ENCODE peak calls at places on chromosomes 1 and 21, in five cellular contexts. X, L, E, J and M are unnamed samples.

GRCh38 chr1:197911172-197911856 is 5.9 kb upstream of the LHX9 start:
- DNase-seq in X (no peak), E (no peak), L (no peak), J (no peak), M (no peak)

GRCh38 chr1:6601049-6601864 is 1.4 kb downstream of the KLHL21 start:
- DNase-seq in X (peak; percentile 73), J (peak; percentile 94), E (peak; percentile 82), L (peak; percentile 65), M (peak; percentile 74)

GRCh38 chr1:983736-984475 is 2.0 kb upstream of the PERM1 start:
- DNase-seq in J (peak; percentile 84), E (peak; percentile 55), X (no peak), L (peak; percentile 60), M (no peak)

GRCh38 chr1:226984521-226985238 is 44.6 kb downstream of the COQ8A start:
- DNase-seq in E (no peak), J (no peak), L (no peak), X (no peak), M (no peak)

GRCh38 chr21:43893536-43894205 is 28.6 kb downstream of the AGPAT3 start:
- DNase-seq in L (no peak), J (no peak), X (no peak), E (no peak), M (no peak)

GRCh38 chr1:215376544-215377264 is 190.4 kb upstream of the KCTD3 start:
- DNase-seq in E (no peak), J (no peak), X (no peak), L (no peak), M (no peak)

GRCh38 chr1:100747821-100748220 is 28.3 kb downstream of the VCAM1 start:
- DNase-seq in X (no peak), L (no peak), E (no peak), J (no peak), M (no peak)

GRCh38 chr1:205626216-205626615 is 5.6 kb downstream of the ELK4 start:
- DNase-seq in L (no peak), X (no peak), E (no peak), J (no peak), M (no peak)

GRCh38 chr1:236875975-236876374 is 80.9 kb downstream of the MTR start:
- DNase-seq in L (no peak), E (no peak), X (no peak), J (no peak), M (no peak)

GRCh38 chr1:121483961-121484424 is 299.2 kb downstream of the SRGAP2C start:
- DNase-seq in E (no peak), X (no peak), J (peak; percentile 38), L (no peak), M (no peak)

GRCh38 chr1:201988593-201988992 is 6.1 kb downstream of the RNPEP start:
- DNase-seq in X (no peak), E (no peak), J (no peak), L (no peak), M (no peak)

GRCh38 chr1:32266926-32267645 is 16.0 kb downstream of the LCK start:
- DNase-seq in L (no peak), E (no peak), X (no peak), J (no peak), M (no peak)

GRCh38 chr1:186212574-186213224 is 162.4 kb downstream of the TPR start:
- DNase-seq in E (no peak), L (no peak), J (peak; percentile 70), X (peak; percentile 70), M (peak; percentile 76)

GRCh38 chr1:21553116-21553926 is 44.1 kb downstream of the ALPL start:
- DNase-seq in J (peak; percentile 78), E (peak; percentile 1), L (no peak), X (no peak), M (no peak)

GRCh38 chr1:211382182-211382713 is 55.6 kb downstream of the TRAF5 start:
- DNase-seq in X (no peak), J (no peak), L (no peak), E (no peak), M (no peak)

GRCh38 chr1:236140705-236141446 is 1.5 kb upstream of the GPR137B start:
- DNase-seq in L (no peak), E (no peak), J (no peak), X (peak; percentile 68), M (peak; percentile 55)

GRCh38 chr1:8631163-8631562 is 186.3 kb downstream of the RERE start:
- DNase-seq in L (no peak), X (peak; percentile 13), E (no peak), J (no peak), M (no peak)

GRCh38 chr1:11648732-11649158 is 5.5 kb downstream of the FBXO2 start:
- DNase-seq in J (peak; percentile 42), E (no peak), L (peak; percentile 36), X (no peak), M (no peak)

GRCh38 chr1:91556556-91556955 is 55.9 kb downstream of the CDC7 start:
- DNase-seq in E (no peak), J (no peak), X (no peak), L (no peak), M (no peak)

GRCh38 chr1:31502926-31503511 is 73.3 kb upstream of the TINAGL1 start:
- DNase-seq in X (no peak), J (no peak), E (no peak), L (no peak), M (no peak)

GRCh38 chr1:63946866-63947491 is 173.2 kb downstream of the ROR1 start:
- DNase-seq in X (no peak), E (peak; percentile 46), L (no peak), J (no peak), M (no peak)

GRCh38 chr1:184682956-184683355 is 71.7 kb downstream of the EDEM3 start:
- DNase-seq in L (no peak), J (no peak), X (no peak), E (no peak), M (no peak)

GRCh38 chr1:105436589-105437259 is 1619.8 kb upstream of the PRMT6 start:
- DNase-seq in E (no peak), X (no peak), L (no peak), J (no peak), M (no peak)

GRCh38 chr1:6357243-6357929 is 36.2 kb downstream of the ACOT7 start:
- DNase-seq in E (no peak), L (no peak), J (no peak), X (no peak), M (no peak)

GRCh38 chr1:201180901-201181300 is 9.7 kb upstream of the IGFN1 start:
- DNase-seq in J (no peak), E (peak; percentile 22), L (no peak), X (peak; percentile 26), M (peak; percentile 52)